ENCODE peak calls at places on chromosomes 6 and 20, in ten cellular contexts. V is AG09309; Q is occipital lobe; A is NCI-H524; Y is GM23338; J is MM.1S; F is NCI-H1105; G is activated T-helper 1 cell treated with anti-CD3 and anti-CD28 coated beads, Interleukin-12 subunit alpha, Interleukin-12 subunit beta, Interleukin-2, Interleukin-4 antibody, amounts not matched to agents 30 ng/mL and 10 ng/mL and 1 ng/mL, durations not matched to agents 14 hours and 24 hours and 36 hours; U is GM04504; X is trophoblast cell. N is an unnamed sample.

GRCh38 chr6:7896465-7896987 is 14.1 kb downstream of the TXNDC5 start:
- DNase-seq in V (no peak), Q (no peak), A (no peak), Y (no peak), J (peak), F (no peak), G (no peak), U (no peak), X (no peak), N (no peak)

GRCh38 chr20:62733250-62733842 is 24.7 kb downstream of the NTSR1 start:
- DNase-seq in V (no peak), Q (no peak), A (no peak), Y (no peak), J (no peak), F (no peak), G (no peak), U (no peak), X (no peak), N (no peak)

GRCh38 chr6:158361961-158362634 is 49.8 kb downstream of the TULP4 start:
- DNase-seq in V (peak), Q (no peak), A (no peak), Y (no peak), J (no peak), F (no peak), G (no peak), U (peak), X (no peak), N (no peak)

GRCh38 chr20:682123-682522 is 6.5 kb upstream of the SCRT2 start:
- DNase-seq in V (no peak), Q (no peak), A (peak), Y (no peak), J (no peak), F (no peak), G (no peak), U (no peak), X (no peak), N (no peak)

GRCh38 chr20:31815408-31816188 is 3.6 kb upstream of the MYLK2 start:
- DNase-seq in V (no peak), Q (no peak), A (peak), Y (peak), J (no peak), F (no peak), G (no peak), U (no peak), X (no peak), N (no peak)

GRCh38 chr20:21640556-21640955 is 64.9 kb upstream of the PAX1 start:
- DNase-seq in V (no peak), Q (no peak), A (peak), Y (peak), J (peak), F (peak), G (no peak), U (no peak), X (peak), N (no peak)

GRCh38 chr6:43699564-43700186 is 12.1 kb upstream of the MRPS18A start:
- DNase-seq in V (no peak), Q (no peak), A (peak), Y (no peak), J (no peak), F (no peak), G (no peak), U (no peak), X (no peak), N (no peak)

GRCh38 chr6:163787001-163787667 is 372.6 kb downstream of the QKI start:
- DNase-seq in V (no peak), Q (no peak), A (no peak), Y (no peak), J (no peak), F (no peak), G (no peak), U (no peak), X (no peak), N (no peak)

GRCh38 chr20:36847009-36847709 is 28.8 kb upstream of the TLDC2 start:
- DNase-seq in V (no peak), Q (peak), A (peak), Y (no peak), J (no peak), F (no peak), G (no peak), U (peak), X (peak), N (peak)

GRCh38 chr6:38436726-38437465 is 202.8 kb downstream of the BTBD9 start:
- DNase-seq in V (no peak), Q (no peak), A (no peak), Y (no peak), J (no peak), F (no peak), G (no peak), U (peak), X (no peak), N (no peak)

GRCh38 chr6:155103816-155104366 is 108.8 kb downstream of the TIAM2 start:
- DNase-seq in V (no peak), Q (no peak), A (no peak), Y (peak), J (no peak), F (no peak), G (no peak), U (no peak), X (no peak), N (no peak)

GRCh38 chr6:167113935-167114910 is 8.7 kb upstream of the CCR6 start:
- DNase-seq in V (no peak), Q (no peak), A (no peak), Y (no peak), J (no peak), F (no peak), G (no peak), U (no peak), X (no peak), N (no peak)

GRCh38 chr20:54004397-54004940 is 65.9 kb downstream of the BCAS1 start:
- DNase-seq in V (no peak), Q (no peak), A (no peak), Y (no peak), J (peak), F (no peak), G (no peak), U (no peak), X (no peak), N (no peak)

GRCh38 chr6:11525468-11526155 is 11.9 kb upstream of the TMEM170B start:
- DNase-seq in V (peak), Q (no peak), A (no peak), Y (no peak), J (no peak), F (no peak), G (no peak), U (peak), X (peak), N (no peak)

GRCh38 chr6:168313371-168314028 is 6.1 kb downstream of the DACT2 start:
- DNase-seq in V (no peak), Q (no peak), A (no peak), Y (peak), J (no peak), F (no peak), G (no peak), U (no peak), X (no peak), N (no peak)

GRCh38 chr6:26234421-26235239 is 130.4 kb upstream of the BTN3A2 start:
- DNase-seq in V (no peak), Q (no peak), A (peak), Y (peak), J (peak), F (no peak), G (peak), U (no peak), X (peak), N (no peak)

GRCh38 chr20:24949756-24950127 is 673 bp downstream of the CST7 start:
- DNase-seq in V (no peak), Q (no peak), A (no peak), Y (no peak), J (no peak), F (no peak), G (peak), U (no peak), X (no peak), N (no peak)

GRCh38 chr20:45322952-45323383 is 14.9 kb upstream of the MATN4 start:
- DNase-seq in V (no peak), Q (no peak), A (peak), Y (no peak), J (no peak), F (no peak), G (no peak), U (no peak), X (peak), N (peak)

GRCh38 chr20:24153101-24154040 is 164.8 kb upstream of the GGTLC1 start:
- DNase-seq in V (no peak), Q (peak), A (peak), Y (no peak), J (no peak), F (no peak), G (no peak), U (no peak), X (no peak), N (no peak)

GRCh38 chr6:163543311-163543710 is 128.8 kb downstream of the QKI start:
- DNase-seq in V (no peak), Q (no peak), A (no peak), Y (peak), J (no peak), F (peak), G (no peak), U (no peak), X (no peak), N (peak)

GRCh38 chr6:37565267-37566208 is 65.8 kb upstream of the CCDC167 start:
- DNase-seq in V (no peak), Q (no peak), A (peak), Y (peak), J (no peak), F (peak), G (no peak), U (no peak), X (no peak), N (peak)

GRCh38 chr6:27759930-27760329 is 152.3 kb downstream of the OR2B2 start:
- DNase-seq in V (no peak), Q (no peak), A (no peak), Y (no peak), J (no peak), F (no peak), G (no peak), U (no peak), X (no peak), N (no peak)

GRCh38 chr6:14202947-14203346 is 85.4 kb downstream of the CD83 start:
- DNase-seq in V (no peak), Q (no peak), A (no peak), Y (no peak), J (no peak), F (no peak), G (no peak), U (no peak), X (no peak), N (no peak)

GRCh38 chr20:35264755-35265154 is 13.2 kb downstream of the MMP24OS start:
- DNase-seq in V (no peak), Q (no peak), A (no peak), Y (peak), J (no peak), F (no peak), G (no peak), U (no peak), X (peak), N (no peak)

GRCh38 chr6:10733863-10734262 is 11.0 kb downstream of the TMEM14C start:
- DNase-seq in V (no peak), Q (no peak), A (no peak), Y (no peak), J (no peak), F (no peak), G (no peak), U (no peak), X (peak), N (no peak)

N was measured in D341Med.